ENCODE peak calls at places on chromosomes 6 and 20, in four cellular contexts. X is A549, O is prostate gland, W is suprapubic skin. E is an unnamed sample. For H3K4me1, the result is how much of the 10 kb centered on the place peaks cover.

GRCh38 chr6:88422831-88423230 is 256.7 kb upstream of the CNR1 start:
- DNase-seq in O (no peak), X (no peak), W (no peak), E (no peak)

GRCh38 chr6:7502743-7503142 is 38.7 kb upstream of the DSP start:
- DNase-seq in O (no peak), X (no peak), W (no peak), E (no peak)

GRCh38 chr20:19244291-19244690 is 31.8 kb downstream of the SLC24A3 start:
- DNase-seq in X (no peak), O (no peak), W (no peak), E (no peak)

GRCh38 chr20:53735536-53736050 is 142.0 kb upstream of the ZNF217 start:
- DNase-seq in W (no peak), X (peak), O (no peak), E (no peak)

GRCh38 chr6:3086282-3086946 is 18.1 kb downstream of the RIPK1 start:
- DNase-seq in X (no peak), W (no peak), O (no peak), E (no peak)

GRCh38 chr6:3277251-3277650 is 18.5 kb downstream of the PSMG4 start:
- DNase-seq in X (no peak), O (no peak), W (no peak), E (no peak)

GRCh38 chr20:61753196-61753942 is 312.3 kb downstream of the TAF4 start:
- DNase-seq in X (no peak), O (no peak), W (no peak), E (no peak)

GRCh38 chr20:57539889-57540288 is 14.9 kb upstream of the CTCFL start:
- DNase-seq in X (no peak), W (no peak), O (no peak), E (no peak)

GRCh38 chr6:166471797-166472260 is 89.1 kb upstream of the MPC1 start:
- DNase-seq in W (no peak), X (no peak), O (no peak), E (no peak)

GRCh38 chr6:153553627-153554026 is 422.5 kb upstream of the RGS17 start:
- DNase-seq in X (no peak), W (no peak), O (no peak), E (no peak)

GRCh38 chr6:167793421-167793820 is 33.3 kb upstream of the AFDN start:
- DNase-seq in O (no peak), X (no peak), W (no peak), E (no peak)

GRCh38 chr6:50239853-50240252 is 190.1 kb upstream of the DEFB112 start:
- DNase-seq in O (no peak), W (no peak), X (no peak), E (no peak)

GRCh38 chr20:53513168-53513488 is 80.5 kb downstream of the ZNF217 start:
- DNase-seq in O (no peak), X (no peak), W (no peak), E (no peak)

GRCh38 chr6:39553029-39553428 is 172.2 kb downstream of the KIF6 start:
- DNase-seq in O (no peak), W (no peak), X (no peak), E (no peak)

GRCh38 chr6:89989742-89990141 is 95.5 kb downstream of the GJA10 start:
- DNase-seq in X (no peak), W (no peak), O (no peak), E (no peak)

GRCh38 chr6:105459049-105459448 is 56.2 kb upstream of the PREP start:
- DNase-seq in X (no peak), W (no peak), O (no peak), E (no peak)

GRCh38 chr6:139262519-139263300 is 29.1 kb downstream of the TXLNB start:
- DNase-seq in W (no peak), O (no peak), X (no peak), E (no peak)

GRCh38 chr6:159104163-159104885 is 59.5 kb upstream of the TAGAP start:
- DNase-seq in X (peak), O (peak), W (no peak), E (peak)

GRCh38 chr6:169986848-169987498 is 235.6 kb downstream of the ERMARD start:
- DNase-seq in X (no peak), W (peak), O (no peak), E (no peak)

GRCh38 chr20:40652426-40652825 is 36.6 kb downstream of the MAFB start:
- DNase-seq in O (no peak), X (no peak), W (no peak), E (no peak)

GRCh38 chr6:72755752-72756151 is 133.9 kb downstream of the KCNQ5 start:
- DNase-seq in X (no peak), O (no peak), W (no peak), E (no peak)
- H3K27ac ChIP-seq in X (no peak), O (no peak), W (no peak), E (no peak)

DNA sequence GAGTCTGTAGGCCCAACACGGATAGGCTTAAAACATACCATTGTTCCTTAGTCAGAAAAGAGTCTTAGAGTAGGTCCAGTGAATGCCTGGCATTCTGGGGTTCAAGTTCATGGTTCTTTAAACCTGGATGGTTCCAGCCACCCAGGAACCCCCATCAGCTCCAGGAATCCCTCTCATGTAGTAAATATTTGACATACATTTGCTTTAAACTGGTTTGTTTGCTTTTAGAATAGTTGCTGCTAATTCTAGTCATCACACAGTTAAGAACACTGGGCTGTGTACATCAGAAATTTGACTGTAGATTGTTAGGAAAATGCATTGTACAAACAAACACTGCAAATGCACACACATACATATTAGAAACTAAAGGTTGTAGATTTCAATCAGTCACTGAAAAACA is 30.6 kb upstream of the PBOV1 start:
- DNase-seq in X (no peak), W (no peak), O (no peak), E (no peak)
- TF ChIP-seq POLR2A in X (no peak), W (no peak), O (no peak), E (no peak)

DNA sequence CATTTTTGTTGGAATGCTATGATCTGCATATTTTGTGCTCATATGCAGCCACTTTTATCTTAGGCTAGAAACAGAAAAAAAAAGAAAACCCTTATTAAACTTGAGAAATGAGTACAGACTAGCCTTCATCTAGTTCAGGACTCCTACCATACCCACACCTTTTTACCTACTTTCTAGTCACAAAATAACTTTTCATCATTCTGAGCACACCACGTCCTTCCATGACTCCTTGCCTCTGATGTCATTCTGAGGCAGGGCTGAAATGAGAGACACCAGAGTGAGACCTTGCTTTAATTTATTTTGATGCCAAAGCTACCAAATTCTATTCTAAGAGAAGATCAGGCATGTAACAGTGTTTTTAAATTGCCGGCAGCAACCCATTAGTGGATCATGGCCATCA is 38.8 kb downstream of the SNX3 start:
- DNase-seq in X (no peak), O (no peak), W (no peak), E (no peak)
- H3K4me1 ChIP-seq in X (under half), O (under half), W (under half), E (under half)

DNA sequence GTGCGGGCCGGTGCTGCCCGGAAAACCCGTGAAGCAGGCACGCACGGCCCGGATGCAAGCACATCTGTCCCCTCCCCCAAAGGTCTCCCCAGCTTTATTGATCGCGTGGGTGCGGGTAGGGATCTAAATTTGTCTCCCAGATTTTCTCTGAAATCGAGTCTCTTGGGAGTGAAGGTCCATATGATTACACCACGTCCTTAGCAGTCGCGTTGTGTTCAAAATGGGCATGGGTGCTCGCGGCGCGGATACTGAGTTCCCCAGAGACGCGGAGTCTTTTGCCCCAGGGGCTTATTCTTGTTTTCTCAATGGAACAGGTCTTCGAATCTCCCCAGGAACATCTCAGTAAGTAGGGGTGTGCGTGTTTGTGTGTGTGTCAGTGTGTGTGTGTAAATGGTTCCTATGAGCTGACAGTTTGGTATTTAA is 2.8 kb upstream of the ZNF292 start:
- DNase-seq in O (no peak), X (no peak), W (no peak), E (no peak)
- H3K27ac ChIP-seq in O (peak), X (no peak), W (peak), E (peak)

DNA sequence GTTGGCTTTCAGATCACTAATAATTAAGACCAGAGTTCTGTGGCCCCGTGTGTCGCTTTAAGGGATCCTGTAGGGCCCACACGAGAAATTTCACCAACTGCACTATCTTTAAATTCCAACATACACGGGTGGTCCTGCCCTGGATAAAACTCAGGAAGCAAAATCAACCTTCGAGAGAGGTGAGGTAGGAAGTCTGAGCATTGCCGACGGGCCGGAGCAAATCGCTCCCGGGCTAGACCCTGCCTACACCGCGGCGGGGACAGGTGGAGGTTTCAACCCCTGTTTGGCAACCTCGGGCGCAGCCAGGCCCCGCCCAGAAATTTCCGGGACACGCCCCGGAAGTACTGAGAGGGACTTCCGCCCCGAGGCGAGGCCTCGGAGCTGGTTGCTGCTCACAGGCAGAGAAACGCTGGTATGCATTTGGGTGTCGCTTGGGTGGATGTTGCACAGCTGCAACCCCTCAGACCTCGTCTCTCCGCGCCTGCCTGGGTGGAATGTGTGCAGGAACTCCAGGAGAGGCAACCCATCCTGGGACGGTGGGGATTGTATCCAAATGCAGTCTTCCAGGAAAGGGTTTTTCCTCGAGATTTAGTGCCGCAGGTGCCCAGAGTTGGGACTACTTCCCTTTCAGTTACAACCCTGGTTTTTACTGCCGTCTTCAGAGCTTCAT is 19.9 kb downstream of the ZKSCAN8 start:
- DNase-seq in X (peak), W (peak), O (peak), E (peak)
- TF ChIP-seq POLR2A in X (no peak), W (no peak), O (no peak), E (no peak)

DNA sequence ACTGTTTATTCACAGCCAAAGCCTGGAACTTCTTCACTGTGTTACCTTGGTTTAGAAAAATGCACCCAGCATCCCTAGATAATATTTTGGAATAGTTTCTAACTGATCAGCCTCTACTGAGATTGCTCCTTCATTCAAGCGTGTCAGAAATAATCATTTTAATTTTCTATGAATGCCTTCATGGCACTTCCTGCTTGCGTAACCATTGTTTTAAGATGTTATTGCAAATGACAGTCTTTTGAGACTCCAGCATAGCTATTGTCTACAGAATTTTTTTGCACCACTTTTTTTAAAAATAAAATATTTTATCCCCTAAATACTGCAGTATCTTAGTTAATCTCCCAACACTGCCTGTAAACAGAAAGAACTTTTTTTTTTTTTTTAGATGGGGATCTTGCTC is 213.1 kb downstream of the PHACTR1 start:
- DNase-seq in W (no peak), O (no peak), X (no peak), E (no peak)
- H3K4me1 ChIP-seq in W (under half), O (under half), X (under half), E (under half)

DNA sequence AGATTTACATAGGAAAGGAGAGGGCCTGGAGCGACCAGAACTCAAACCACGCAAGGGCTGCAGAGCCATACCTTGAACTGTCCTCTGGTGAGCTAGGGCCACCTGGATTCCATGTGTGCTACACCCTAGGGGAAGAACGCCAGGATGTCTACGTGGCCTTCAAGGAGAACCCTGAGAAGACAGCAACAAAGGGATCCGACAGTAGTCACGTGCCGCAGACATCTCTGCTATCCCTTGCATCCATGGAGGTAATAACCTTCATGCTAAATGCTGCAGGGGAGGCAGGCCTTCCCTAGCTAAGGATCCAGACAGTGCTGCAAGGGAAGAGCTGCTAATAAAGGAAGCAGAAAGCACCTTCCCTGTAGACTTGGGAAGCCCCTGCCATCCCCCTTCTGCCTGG is 52.9 kb downstream of the NOL4L start:
- DNase-seq in O (no peak), W (no peak), X (no peak), E (no peak)
- H3K27ac ChIP-seq in O (no peak), W (no peak), X (no peak), E (no peak)

DNA sequence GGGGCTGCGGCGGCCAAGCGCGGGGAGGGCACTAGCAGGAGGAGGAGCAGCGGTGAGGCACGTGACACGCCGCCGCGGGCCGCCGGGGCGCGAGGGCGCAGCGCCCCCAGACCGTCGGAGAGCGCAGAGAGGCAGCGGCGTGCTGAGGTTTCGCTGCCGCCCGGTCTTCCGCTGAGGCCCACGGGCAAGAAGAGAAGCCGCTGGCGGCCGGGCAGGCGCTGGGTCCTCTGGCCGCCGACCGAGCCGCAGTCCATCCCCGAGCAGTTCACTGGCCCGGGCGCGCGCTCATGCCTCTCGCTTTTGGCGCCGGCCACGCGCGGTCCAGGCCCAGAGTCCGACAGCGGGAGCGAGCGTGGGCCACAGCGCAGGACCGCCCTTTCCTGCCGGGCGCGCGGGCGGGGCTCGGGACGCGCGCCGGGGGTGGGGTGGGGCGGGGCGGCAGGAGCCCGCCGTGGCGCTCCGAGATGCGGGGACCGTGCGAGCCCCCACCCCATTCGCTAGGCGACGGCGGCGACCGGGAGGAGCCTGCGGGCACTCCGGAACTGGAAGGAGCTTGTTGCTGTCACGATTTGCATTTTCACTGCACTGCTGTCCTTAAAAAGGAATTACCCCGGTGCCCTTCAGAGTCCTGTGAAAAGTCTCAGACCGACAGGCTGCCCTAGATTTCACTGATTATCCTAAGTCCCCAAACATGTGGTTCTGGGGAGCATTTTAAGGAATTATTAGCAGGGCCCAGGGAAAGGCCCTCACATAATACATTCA is at the start of gene MCUR1:
- DNase-seq in X (peak), O (peak), W (peak), E (peak)
- TF ChIP-seq POLR2A in X (peak), O (peak), W (peak), E (no peak)

GRCh38 chr6:130814506-130814905 is 12.7 kb upstream of the SMLR1 start:
- DNase-seq in X (no peak), O (no peak), W (no peak), E (no peak)

GRCh38 chr6:130810307-130811030 is 16.7 kb upstream of the SMLR1 start:
- DNase-seq in O (no peak), X (no peak), W (no peak), E (no peak)

GRCh38 chr6:130815200-130816071 is 11.8 kb upstream of the SMLR1 start:
- DNase-seq in W (no peak), X (no peak), O (no peak), E (no peak)

DNA sequence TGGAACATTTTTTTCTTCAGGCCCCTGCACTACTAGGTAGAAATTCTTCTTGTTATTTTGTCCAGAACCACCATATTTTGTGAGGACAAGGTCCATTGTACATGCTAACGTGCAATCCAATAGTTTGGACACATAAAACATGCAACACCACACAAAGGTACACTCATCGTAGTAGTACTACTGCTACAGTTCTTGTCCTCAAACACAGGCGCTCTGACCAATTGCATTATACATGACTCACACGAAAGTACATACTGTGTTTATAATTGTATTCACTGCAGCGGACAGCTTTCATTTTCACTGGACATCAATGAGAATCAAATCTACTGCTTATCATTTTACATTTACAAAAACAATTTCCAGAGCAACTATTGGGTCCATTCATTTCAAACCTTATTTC is 15.3 kb upstream of the SMLR1 start:
- DNase-seq in X (no peak), W (no peak), O (no peak), E (no peak)
- H3K4me1 ChIP-seq in X (under half), W (under half), O (under half), E (under half)